ENCODE peak calls at places on chromosomes 12 and 14, in six cellular contexts. W is astrocyte of the cerebellum; F is Calu3; A is AG08396; B is uterus; X is CD4-positive, alpha-beta T cell. D is an unnamed sample.

GRCh38 chr12:614727-615060 is 48.6 kb downstream of the NINJ2 start:
- DNase-seq in B (no peak), W (no peak), F (no peak), A (no peak), X (no peak), D (no peak)

GRCh38 chr12:13749380-13749779 is 232.0 kb downstream of the GRIN2B start:
- DNase-seq in X (no peak), A (no peak), W (no peak), F (no peak), B (no peak), D (no peak)

GRCh38 chr12:113276306-113276705 is 55.0 kb downstream of the TPCN1 start:
- DNase-seq in A (no peak), B (no peak), X (no peak), W (no peak), F (no peak), D (no peak)

GRCh38 chr12:101929365-101930041 is 52.1 kb downstream of the DRAM1 start:
- DNase-seq in B (no peak), F (no peak), X (no peak), W (no peak), A (no peak), D (no peak)

GRCh38 chr12:87120440-87120839 is 864.2 kb upstream of the MGAT4C start:
- DNase-seq in A (no peak), X (no peak), W (no peak), B (no peak), F (no peak), D (no peak)

GRCh38 chr12:39622306-39622705 is 2.7 kb upstream of the ABCD2 start:
- DNase-seq in A (no peak), X (no peak), F (no peak), B (no peak), W (no peak), D (no peak)

GRCh38 chr14:36505892-36506731 is 13.9 kb downstream of the NKX2-1 start:
- DNase-seq in X (no peak), W (no peak), B (no peak), A (no peak), F (no peak), D (no peak)

GRCh38 chr14:102532204-102532658 is 22.7 kb upstream of the ANKRD9 start:
- DNase-seq in F (no peak), A (no peak), W (no peak), X (no peak), B (no peak), D (no peak)

GRCh38 chr14:24609667-24610344 is at the start of gene GZMH:
- DNase-seq in B (no peak), X (no peak), W (no peak), A (no peak), F (no peak), D (no peak)

GRCh38 chr12:47782372-47782770 is 9.3 kb downstream of the SLC48A1 start:
- DNase-seq in F (no peak), W (no peak), A (no peak), B (no peak), X (no peak), D (no peak)

GRCh38 chr12:1948883-1949282 is 30.4 kb upstream of the CACNA2D4 start:
- DNase-seq in F (no peak), W (no peak), B (no peak), X (no peak), A (no peak), D (no peak)

GRCh38 chr14:21063479-21063878 is 5.9 kb downstream of the RNASE8 start:
- DNase-seq in B (no peak), F (no peak), A (peak; percentile 74), X (no peak), W (peak; percentile 70), D (no peak)

GRCh38 chr12:116898675-116899074 is 12.1 kb upstream of the FBXW8 start:
- DNase-seq in F (no peak), B (no peak), A (no peak), W (no peak), X (no peak), D (no peak)

D was measured in colonic mucosa.